ENCODE peak calls at places on chromosomes 12 and 14, in four cellular contexts. A is spleen; M is CD4-positive, alpha-beta memory T cell; L is uterus. C is an unnamed sample.

GRCh38 chr14:65229431-65230286 is 127.3 kb upstream of the MAX start:
- DNase-seq in A (peak; percentile 85), M (no peak), L (no peak), C (no peak)

GRCh38 chr14:56650075-56650474 is 70.5 kb downstream of the TMEM260 start:
- DNase-seq in L (no peak), M (no peak), A (peak; percentile 76), C (no peak)

GRCh38 chr12:55931780-55932545 is 1.0 kb downstream of the DGKA start:
- DNase-seq in M (no peak), L (peak; percentile 62), A (peak; percentile 93), C (no peak)

GRCh38 chr12:39846971-39847661 is 227.5 kb upstream of the ABCD2 start:
- DNase-seq in M (no peak), L (no peak), A (no peak), C (no peak)

GRCh38 chr12:21301-22189 is 45.0 kb upstream of the IQSEC3 start:
- DNase-seq in A (peak; percentile 68), L (no peak), M (no peak), C (no peak)

GRCh38 chr12:11904124-11904523 is 166.6 kb upstream of the BCL2L14 start:
- DNase-seq in M (no peak), L (no peak), A (no peak), C (no peak)

GRCh38 chr12:11762723-11763326 is 113.4 kb downstream of the ETV6 start:
- DNase-seq in M (no peak), A (no peak), L (no peak), C (peak; percentile 75)

GRCh38 chr14:86072134-86072894 is 542.4 kb downstream of the FLRT2 start:
- DNase-seq in M (no peak), L (no peak), A (no peak), C (no peak)

GRCh38 chr12:74051848-74052247 is 485.8 kb upstream of the ATXN7L3B start:
- DNase-seq in A (no peak), M (no peak), L (no peak), C (no peak)

GRCh38 chr12:110316861-110317260 is 35.8 kb downstream of the ATP2A2 start:
- DNase-seq in M (no peak), A (no peak), L (peak; percentile 28), C (peak; percentile 15)

GRCh38 chr12:26629864-26630263 is 203.1 kb downstream of the ITPR2 start:
- DNase-seq in M (no peak), L (no peak), A (no peak), C (no peak)

GRCh38 chr14:87049886-87050820 is 942.8 kb downstream of the GALC start:
- DNase-seq in M (peak; percentile 29), A (no peak), L (no peak), C (no peak)

GRCh38 chr12:119642986-119643385 is 24.9 kb upstream of the PRKAB1 start:
- DNase-seq in M (no peak), L (no peak), A (no peak), C (no peak)

GRCh38 chr12:21169878-21170472 is 39.0 kb downstream of the SLCO1B1 start:
- DNase-seq in M (no peak), L (no peak), A (no peak), C (peak; percentile 4)

GRCh38 chr12:2890001-2890387 is 697 bp upstream of the TULP3 start:
- DNase-seq in M (no peak), L (no peak), A (no peak), C (no peak)

GRCh38 chr12:98352218-98352811 is 163.1 kb upstream of the TMPO start:
- DNase-seq in A (no peak), M (no peak), L (no peak), C (no peak)

GRCh38 chr14:59271734-59272133 is 83.3 kb downstream of the DAAM1 start:
- DNase-seq in L (no peak), A (no peak), M (no peak), C (no peak)

GRCh38 chr12:50195832-50196231 is 28.7 kb upstream of the CERS5 start:
- DNase-seq in M (no peak), L (peak; percentile 44), A (no peak), C (no peak)

GRCh38 chr12:21248679-21249078 is 86.0 kb downstream of the SLCO1A2 start:
- DNase-seq in A (no peak), M (no peak), L (no peak), C (no peak)

DNA sequence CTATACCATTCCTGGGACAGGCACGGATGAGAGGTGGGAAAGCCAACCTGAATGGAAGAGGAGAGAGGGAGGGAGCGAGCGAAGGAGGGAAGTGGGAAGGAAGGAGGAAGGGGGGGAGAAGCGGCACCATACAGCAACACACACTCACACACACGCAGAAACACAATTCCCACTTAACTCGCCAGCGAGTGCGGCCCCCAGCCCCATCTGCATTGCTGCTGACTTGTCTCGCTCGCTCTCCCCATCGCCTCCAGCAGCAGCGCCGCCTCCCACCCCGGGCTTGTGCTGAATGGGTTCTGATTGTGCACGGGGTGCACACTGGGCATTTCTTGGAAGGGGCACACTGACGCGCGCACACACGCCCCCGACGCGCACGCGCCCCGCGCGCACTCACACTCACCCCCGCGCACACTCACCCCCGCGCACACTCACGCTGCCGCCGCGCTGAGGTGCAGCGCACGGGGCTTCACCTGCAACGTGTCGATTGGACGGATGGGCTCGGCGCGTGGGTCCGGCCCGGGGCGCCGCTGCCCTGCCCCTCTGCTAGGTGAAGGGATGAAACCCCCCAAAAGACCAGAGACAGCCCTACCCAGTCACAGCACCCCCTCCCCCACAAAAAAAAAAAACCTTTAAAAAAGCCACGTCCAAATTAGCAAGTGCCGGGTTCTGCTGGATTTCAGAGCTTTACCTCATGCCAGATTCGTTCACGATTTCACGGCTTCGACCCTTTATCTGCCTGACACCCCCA is 680 bp downstream of the GRIN2B start:
- DNase-seq in L (no peak), M (no peak), A (no peak), C (peak; percentile 8)
- H3K4me3 ChIP-seq in L (no peak overlapping the region), M (no peak overlapping the region), A (peak overlapping the region; percentile 32), C (no peak overlapping the region)

GRCh38 chr12:105882404-105882803 is 256.4 kb downstream of the NUAK1 start:
- DNase-seq in L (peak; percentile 69), M (no peak), A (no peak), C (no peak)

GRCh38 chr12:105892362-105892910 is 246.3 kb downstream of the NUAK1 start:
- DNase-seq in M (no peak), A (no peak), L (no peak), C (no peak)

GRCh38 chr12:105888696-105889095 is 250.1 kb downstream of the NUAK1 start:
- DNase-seq in M (no peak), A (no peak), L (no peak), C (no peak)

DNA sequence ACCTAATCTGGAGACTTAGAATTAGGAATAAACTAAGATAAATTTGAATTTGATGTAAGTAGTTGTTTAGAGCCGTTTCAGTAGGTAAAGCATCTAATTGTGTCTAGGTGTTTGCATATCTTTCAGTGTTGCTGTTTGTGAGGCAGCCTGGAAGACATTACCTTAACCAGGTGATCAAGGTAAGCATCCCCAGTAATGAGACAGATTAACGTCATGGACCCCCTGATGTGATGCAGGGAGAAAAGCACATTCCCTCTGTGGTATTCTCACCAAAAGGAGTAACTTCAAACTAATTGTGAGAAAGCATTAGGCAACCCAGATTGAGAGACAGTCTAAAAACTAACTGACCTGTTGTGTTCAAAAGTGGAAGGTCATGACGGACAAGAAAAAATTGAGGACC is 251.6 kb downstream of the NUAK1 start:
- DNase-seq in M (no peak), L (no peak), A (no peak), C (no peak)
- H3K4me3 ChIP-seq in M (no peak overlapping the region), L (no peak overlapping the region), A (no peak overlapping the region), C (no peak overlapping the region)

GRCh38 chr14:75800792-75801191 is 139.7 kb downstream of the TTLL5 start:
- DNase-seq in M (no peak), L (no peak), A (no peak), C (no peak)
- H3K4me3 ChIP-seq in M (no peak overlapping the region), L (no peak overlapping the region), A (no peak overlapping the region), C (no peak overlapping the region)

DNA sequence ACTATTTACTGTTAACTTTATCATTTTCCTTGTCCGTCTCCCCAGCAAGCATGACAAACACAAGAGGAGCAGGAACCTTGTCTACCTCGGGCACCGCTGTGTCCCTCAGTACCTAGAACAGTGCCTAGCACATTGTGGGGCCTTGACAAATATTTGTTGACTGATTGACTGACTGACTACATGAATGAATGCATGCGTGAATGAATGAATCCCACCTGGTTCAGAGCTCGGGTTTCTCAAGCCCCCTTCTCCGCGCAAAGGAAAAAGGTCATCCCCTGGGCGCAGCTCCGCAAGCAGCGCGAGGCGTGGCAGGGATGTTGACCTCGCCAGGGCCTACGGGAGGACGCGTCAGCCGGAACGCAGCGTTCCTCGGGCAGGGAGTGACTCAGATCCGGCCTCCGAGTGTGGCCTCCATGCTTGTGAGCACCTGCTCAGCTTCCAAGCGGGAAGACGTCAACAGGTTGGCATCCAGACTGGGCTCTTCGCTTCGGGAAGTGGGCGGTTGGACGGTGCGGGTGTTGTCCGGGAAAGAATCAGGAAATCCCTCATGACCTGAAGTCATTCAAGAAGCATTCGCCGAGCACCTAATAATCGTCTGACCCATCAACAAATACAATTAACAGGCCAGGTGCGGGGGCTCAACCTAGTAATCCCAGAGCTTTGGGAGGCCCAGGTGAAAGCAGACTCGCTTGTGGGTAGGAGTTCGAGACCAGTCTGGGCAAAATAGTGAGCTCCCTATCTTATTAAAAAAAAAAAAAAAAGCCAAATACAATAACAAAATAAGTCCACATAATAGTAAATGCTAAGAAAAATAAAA is 13.9 kb upstream of the UBC start:
- DNase-seq in M (peak; percentile 44), L (peak; percentile 92), A (peak; percentile 91), C (peak; percentile 80)
- H3K4me3 ChIP-seq in M (peak overlapping the region; percentile 95), L (peak overlapping the region; percentile 48), A (peak overlapping the region; percentile 52), C (peak overlapping the region; percentile 50)

DNA sequence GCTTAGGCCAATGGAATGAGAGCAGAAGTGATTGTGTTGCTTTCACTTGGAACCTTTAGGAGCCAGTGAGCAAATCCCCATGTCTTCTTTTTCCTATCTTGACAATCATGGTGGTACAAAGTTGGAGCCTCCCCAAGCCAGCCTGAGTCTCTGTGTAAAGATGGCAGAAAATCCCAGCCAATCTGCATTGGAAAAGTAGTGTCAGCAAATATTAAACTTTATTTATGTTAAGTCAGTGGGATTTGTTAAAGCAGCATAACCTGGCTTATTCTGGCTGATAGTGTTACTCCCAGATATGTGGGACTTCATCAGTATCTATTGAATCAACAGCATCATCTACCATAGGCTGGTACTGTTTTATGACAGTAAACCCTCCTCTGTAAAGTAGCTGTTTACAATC is 2.2 kb upstream of the NUAK1 start:
- DNase-seq in A (no peak), L (no peak), M (no peak), C (no peak)
- H3K4me3 ChIP-seq in A (no peak overlapping the region), L (no peak overlapping the region), M (no peak overlapping the region), C (no peak overlapping the region)